ENCODE peak calls at places on chromosomes 5 and 9, in four cellular contexts. One of them, this sample, is unnamed.
A peak's percentile ranks its signal among the peaks of the same experiment; 100 is the strongest.

GRCh38 chr9:123335227-123335985 is 20.6 kb upstream of the CRB2 start:
- DNase-seq in heart right ventricle: no peak
- DNase-seq in A549: no peak
- DNase-seq in AG09309: peak; percentile 52
- DNase-seq in this sample: no peak

GRCh38 chr5:138352722-138353549 is 451 bp downstream of the KDM3B start:
- DNase-seq in heart right ventricle: peak; percentile 62
- DNase-seq in A549: peak; percentile 60
- DNase-seq in AG09309: no peak
- DNase-seq in this sample: peak; percentile 55

GRCh38 chr5:14218897-14219573 is 75.9 kb downstream of the TRIO start:
- DNase-seq in heart right ventricle: no peak
- DNase-seq in A549: no peak
- DNase-seq in AG09309: no peak
- DNase-seq in this sample: no peak

GRCh38 chr5:6859001-6859400 is 145.8 kb downstream of the TENT4A start:
- DNase-seq in heart right ventricle: no peak
- DNase-seq in A549: no peak
- DNase-seq in AG09309: no peak
- DNase-seq in this sample: no peak

GRCh38 chr5:36150676-36151433 is 832 bp downstream of the LMBRD2 start:
- DNase-seq in heart right ventricle: peak; percentile 36
- DNase-seq in A549: peak; percentile 63
- DNase-seq in AG09309: no peak
- DNase-seq in this sample: no peak

GRCh38 chr5:91495699-91496098 is 112.6 kb upstream of the ARRDC3 start:
- DNase-seq in heart right ventricle: no peak
- DNase-seq in A549: no peak
- DNase-seq in AG09309: no peak
- DNase-seq in this sample: no peak

GRCh38 chr9:23665051-23665450 is 161.0 kb downstream of the ELAVL2 start:
- DNase-seq in heart right ventricle: no peak
- DNase-seq in A549: no peak
- DNase-seq in AG09309: no peak
- DNase-seq in this sample: no peak

GRCh38 chr5:133909584-133909983 is 58.8 kb downstream of the C5orf15 start:
- DNase-seq in heart right ventricle: no peak
- DNase-seq in A549: no peak
- DNase-seq in AG09309: no peak
- DNase-seq in this sample: no peak

GRCh38 chr5:154834045-154834444 is 16.4 kb downstream of the FAXDC2 start:
- DNase-seq in heart right ventricle: no peak
- DNase-seq in A549: no peak
- DNase-seq in AG09309: no peak
- DNase-seq in this sample: no peak

GRCh38 chr5:154841273-154841661 is 9.1 kb downstream of the FAXDC2 start:
- DNase-seq in heart right ventricle: no peak
- DNase-seq in A549: no peak
- DNase-seq in AG09309: no peak
- DNase-seq in this sample: no peak

GRCh38 chr5:154836225-154836624 is 14.2 kb downstream of the FAXDC2 start:
- DNase-seq in heart right ventricle: no peak
- DNase-seq in A549: no peak
- DNase-seq in AG09309: no peak
- DNase-seq in this sample: no peak

GRCh38 chr5:154840435-154841272 is 9.7 kb downstream of the FAXDC2 start:
- DNase-seq in heart right ventricle: no peak
- DNase-seq in A549: no peak
- DNase-seq in AG09309: no peak
- DNase-seq in this sample: no peak

DNA sequence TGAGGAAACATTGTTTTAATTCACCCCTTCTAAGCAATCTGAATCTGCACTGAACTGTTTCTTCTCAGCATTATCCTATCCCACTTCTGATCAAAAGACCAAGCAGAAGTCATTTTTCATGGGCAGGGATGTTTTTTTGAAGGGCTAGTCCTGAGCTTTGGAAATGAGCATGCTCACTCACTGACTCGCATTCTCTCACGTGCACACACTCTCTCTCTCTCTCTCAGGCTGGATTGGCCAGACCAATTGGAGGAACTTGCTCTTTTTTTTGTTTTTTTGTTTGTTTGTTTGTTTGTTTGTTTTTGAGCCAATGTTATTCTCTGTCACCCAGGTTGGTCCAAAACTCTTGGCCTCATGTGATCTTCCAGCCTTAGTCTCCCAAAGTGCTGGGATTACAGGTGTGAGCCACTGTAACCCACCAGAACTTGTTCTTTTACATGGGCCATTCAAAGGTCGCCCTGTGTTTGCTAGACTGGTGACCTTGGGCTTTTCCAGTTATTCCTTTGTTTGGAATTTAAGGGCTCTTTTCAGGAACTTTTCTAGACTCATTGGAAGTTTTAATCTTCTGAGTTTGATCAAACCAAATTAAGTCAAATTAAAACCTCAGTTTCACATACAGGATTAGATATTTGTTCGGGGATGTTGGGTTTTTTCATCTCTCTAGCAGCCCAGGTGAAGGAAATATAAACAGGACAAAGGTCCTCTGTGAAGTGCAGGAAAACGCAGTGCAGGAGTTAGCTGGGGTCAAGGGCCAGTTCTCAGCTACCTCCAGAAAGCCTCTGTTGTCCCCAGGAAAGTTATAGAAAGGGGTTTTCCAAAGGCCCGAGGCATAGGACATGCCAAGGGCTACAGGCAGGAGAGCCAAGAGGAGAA is 13.2 kb downstream of the FAXDC2 start:
- DNase-seq in heart right ventricle: no peak
- DNase-seq in A549: no peak
- DNase-seq in AG09309: no peak
- DNase-seq in this sample: no peak
- H3K4me3 ChIP-seq in heart right ventricle: no peak overlapping the region
- H3K4me3 ChIP-seq in A549: no peak overlapping the region
- H3K4me3 ChIP-seq in AG09309: no peak overlapping the region
- H3K4me3 ChIP-seq in this sample: no peak overlapping the region

GRCh38 chr9:137009938-137010732 is 13.8 kb upstream of the CLIC3 start:
- DNase-seq in heart right ventricle: no peak
- DNase-seq in A549: no peak
- DNase-seq in AG09309: no peak
- DNase-seq in this sample: no peak

GRCh38 chr9:137007816-137008270 is 11.5 kb upstream of the CLIC3 start:
- DNase-seq in heart right ventricle: no peak
- DNase-seq in A549: no peak
- DNase-seq in AG09309: no peak
- DNase-seq in this sample: no peak

GRCh38 chr9:137009217-137009616 is 12.8 kb upstream of the CLIC3 start:
- DNase-seq in heart right ventricle: no peak
- DNase-seq in A549: no peak
- DNase-seq in AG09309: no peak
- DNase-seq in this sample: no peak

GRCh38 chr9:137007060-137007815 is 10.9 kb upstream of the CLIC3 start:
- DNase-seq in heart right ventricle: no peak
- DNase-seq in A549: no peak
- DNase-seq in AG09309: no peak
- DNase-seq in this sample: no peak

DNA sequence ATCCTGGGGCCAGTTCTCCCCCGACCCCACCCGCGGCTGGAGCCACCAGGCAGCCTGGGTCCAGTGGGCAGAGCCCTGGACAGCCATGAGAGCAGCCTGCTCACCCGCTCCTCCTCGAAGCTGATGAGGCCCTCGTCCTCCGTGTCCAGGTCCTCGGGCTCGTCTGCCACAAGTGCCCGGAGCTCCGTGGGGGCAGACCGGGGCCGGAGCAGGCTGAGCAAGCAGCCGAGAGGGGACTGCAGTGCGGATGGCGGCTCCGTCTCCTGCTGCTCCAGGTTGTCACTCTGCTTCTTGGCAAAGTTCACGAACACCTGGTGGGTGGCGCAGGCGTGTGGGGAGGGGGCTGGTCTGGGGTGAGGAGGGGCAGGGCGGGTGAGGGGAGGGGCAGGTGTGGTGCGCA is 11.9 kb upstream of the CLIC3 start:
- DNase-seq in heart right ventricle: no peak
- DNase-seq in A549: no peak
- DNase-seq in AG09309: no peak
- DNase-seq in this sample: no peak
- H3K4me3 ChIP-seq in heart right ventricle: no peak overlapping the region
- H3K4me3 ChIP-seq in A549: no peak overlapping the region
- H3K4me3 ChIP-seq in AG09309: no peak overlapping the region
- H3K4me3 ChIP-seq in this sample: no peak overlapping the region

GRCh38 chr5:180808461-180809000 is 5.9 kb upstream of the MGAT1 start:
- DNase-seq in heart right ventricle: peak; percentile 4
- DNase-seq in A549: no peak
- DNase-seq in AG09309: no peak
- DNase-seq in this sample: no peak
- H3K4me3 ChIP-seq in heart right ventricle: peak overlapping the region; percentile 45
- H3K4me3 ChIP-seq in A549: peak overlapping the region; percentile 76
- H3K4me3 ChIP-seq in AG09309: peak overlapping the region; percentile 86
- H3K4me3 ChIP-seq in this sample: no peak overlapping the region

DNA sequence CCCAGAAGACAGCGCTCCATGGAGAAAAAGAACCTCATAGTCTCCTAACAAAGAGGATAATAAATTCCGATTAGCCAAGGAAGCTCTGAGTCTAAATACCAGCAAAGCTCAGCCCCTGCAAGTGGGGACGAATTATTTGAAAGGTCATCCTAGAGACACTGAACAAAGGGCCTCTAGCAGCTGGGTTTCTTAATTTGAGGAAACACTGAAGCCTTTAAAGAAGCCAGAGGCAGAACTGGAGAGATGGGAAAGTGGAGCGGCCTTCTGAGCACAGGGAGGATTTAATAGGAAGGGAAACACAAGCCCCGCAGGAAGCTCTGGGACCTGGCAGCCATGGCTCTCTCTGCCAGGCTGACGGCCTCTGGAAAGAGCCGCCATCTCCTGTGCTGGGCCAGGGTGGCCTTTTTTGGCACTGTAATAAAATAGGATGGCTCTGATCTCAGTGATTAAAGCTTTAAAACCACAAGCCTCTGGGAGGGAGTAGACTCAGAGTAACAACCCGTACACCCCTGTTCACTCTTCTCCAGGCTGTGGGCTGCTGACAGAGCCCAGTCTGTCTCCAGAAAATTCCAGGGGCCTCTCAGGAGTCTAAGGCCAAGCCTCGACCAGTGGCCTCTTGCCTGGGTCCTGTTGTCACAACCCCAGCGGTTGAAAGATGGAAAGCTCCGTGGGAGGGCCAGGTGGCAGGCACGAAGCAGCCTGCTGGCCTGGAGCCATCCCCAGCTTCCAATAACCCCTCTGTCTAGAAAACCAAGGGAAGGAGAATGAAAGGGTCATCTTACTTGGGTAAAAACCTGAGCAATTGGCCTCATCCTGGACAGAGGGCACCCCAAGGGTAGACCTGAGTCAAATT is 286.8 kb upstream of the ZNF462 start:
- DNase-seq in heart right ventricle: no peak
- DNase-seq in A549: no peak
- DNase-seq in AG09309: no peak
- DNase-seq in this sample: no peak
- H3K4me3 ChIP-seq in heart right ventricle: no peak overlapping the region
- H3K4me3 ChIP-seq in A549: no peak overlapping the region
- H3K4me3 ChIP-seq in AG09309: no peak overlapping the region
- H3K4me3 ChIP-seq in this sample: no peak overlapping the region

GRCh38 chr5:131222731-131223130 is 41.1 kb upstream of the CDC42SE2 start:
- DNase-seq in heart right ventricle: no peak
- DNase-seq in A549: no peak
- DNase-seq in AG09309: no peak
- DNase-seq in this sample: no peak

GRCh38 chr5:131225282-131225974 is 38.4 kb upstream of the CDC42SE2 start:
- DNase-seq in heart right ventricle: no peak
- DNase-seq in A549: no peak
- DNase-seq in AG09309: no peak
- DNase-seq in this sample: no peak

GRCh38 chr5:131226899-131227298 is 37.0 kb upstream of the CDC42SE2 start:
- DNase-seq in heart right ventricle: no peak
- DNase-seq in A549: no peak
- DNase-seq in AG09309: no peak
- DNase-seq in this sample: no peak

GRCh38 chr5:131223751-131224386 is 40.0 kb upstream of the CDC42SE2 start:
- DNase-seq in heart right ventricle: no peak
- DNase-seq in A549: no peak
- DNase-seq in AG09309: no peak
- DNase-seq in this sample: no peak

DNA sequence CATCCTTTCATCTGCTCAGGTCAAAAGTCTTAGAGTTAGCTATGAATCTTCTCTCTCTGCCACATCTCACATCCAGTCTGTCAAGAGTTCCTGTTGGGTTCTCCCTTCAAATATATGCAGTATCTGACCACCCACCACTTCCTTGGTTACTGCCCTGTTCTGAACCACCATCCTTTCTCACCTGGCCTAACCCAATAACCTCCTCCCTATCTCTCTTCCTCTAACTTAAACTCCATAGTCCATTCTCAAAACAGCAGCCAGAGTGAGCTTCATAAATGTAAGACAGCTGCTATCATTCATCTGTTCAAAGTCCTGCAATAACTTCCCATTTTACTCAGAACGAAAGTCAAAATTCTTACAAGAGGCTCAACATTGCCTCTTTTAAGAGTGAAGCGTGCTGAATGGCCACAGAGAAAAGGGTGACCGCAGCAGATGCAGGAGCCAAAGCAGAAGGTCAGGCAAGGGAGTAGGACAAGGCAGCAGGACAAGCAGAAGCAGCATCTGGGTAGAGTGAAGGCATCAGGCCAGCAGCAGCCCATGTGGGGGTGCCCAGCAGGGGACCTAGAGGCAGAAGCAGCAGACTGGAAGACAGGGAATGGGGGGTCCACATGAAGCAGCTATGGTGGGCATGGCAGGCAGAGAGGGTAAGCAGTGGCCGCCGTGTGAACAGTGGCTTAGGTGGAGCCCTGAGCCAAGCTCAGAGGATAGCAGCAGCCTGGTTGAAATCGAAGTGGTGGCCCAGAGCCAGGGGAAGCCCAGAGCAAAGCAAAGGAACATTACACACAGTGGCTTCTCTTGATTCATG is 39.3 kb upstream of the CDC42SE2 start:
- DNase-seq in heart right ventricle: peak; percentile 10
- DNase-seq in A549: no peak
- DNase-seq in AG09309: no peak
- DNase-seq in this sample: peak; percentile 20
- H3K4me3 ChIP-seq in heart right ventricle: no peak overlapping the region
- H3K4me3 ChIP-seq in A549: no peak overlapping the region
- H3K4me3 ChIP-seq in AG09309: no peak overlapping the region
- H3K4me3 ChIP-seq in this sample: no peak overlapping the region

GRCh38 chr5:159330131-159330530 is at the start of gene IL12B:
- DNase-seq in heart right ventricle: no peak
- DNase-seq in A549: no peak
- DNase-seq in AG09309: no peak
- DNase-seq in this sample: no peak
- H3K4me3 ChIP-seq in heart right ventricle: peak within 1 kb of the TSS; percentile 35
- H3K4me3 ChIP-seq in A549: peak within 1 kb of the TSS; percentile 53
- H3K4me3 ChIP-seq in AG09309: peak within 1 kb of the TSS; percentile 67
- H3K4me3 ChIP-seq in this sample: no peak within 1 kb of the TSS